ENCODE peak calls at places on chromosomes 6 and 20, in eight cellular contexts. One of them, this sample, is unnamed.
A peak's percentile ranks its signal among the peaks of the same experiment; 100 is the strongest.

GRCh38 chr6:97876711-97877110 is 593.7 kb upstream of the MMS22L start:
- DNase-seq in IMR-90: no peak
- DNase-seq in CD8-positive, alpha-beta T cell: no peak
- DNase-seq in neural progenitor cell: no peak
- DNase-seq in aorta: no peak
- DNase-seq in heart left ventricle: no peak
- DNase-seq in body of pancreas: no peak
- DNase-seq in HCT116: no peak
- DNase-seq in this sample: no peak

GRCh38 chr6:137870744-137871247 is 3.7 kb downstream of the TNFAIP3 start:
- DNase-seq in IMR-90: peak; percentile 31
- DNase-seq in aorta: no peak
- DNase-seq in heart left ventricle: no peak
- DNase-seq in body of pancreas: no peak
- DNase-seq in HCT116: no peak
- DNase-seq in CD8-positive, alpha-beta T cell: peak; percentile 43
- DNase-seq in neural progenitor cell: peak; percentile 65
- DNase-seq in this sample: no peak

GRCh38 chr6:155143610-155144106 is 120.2 kb upstream of the CLDN20 start:
- DNase-seq in HCT116: no peak
- DNase-seq in neural progenitor cell: peak; percentile 9
- DNase-seq in body of pancreas: no peak
- DNase-seq in aorta: no peak
- DNase-seq in CD8-positive, alpha-beta T cell: no peak
- DNase-seq in heart left ventricle: no peak
- DNase-seq in IMR-90: no peak
- DNase-seq in this sample: no peak

GRCh38 chr6:15184441-15184861 is 61.4 kb upstream of the JARID2 start:
- DNase-seq in CD8-positive, alpha-beta T cell: no peak
- DNase-seq in IMR-90: no peak
- DNase-seq in heart left ventricle: no peak
- DNase-seq in body of pancreas: no peak
- DNase-seq in neural progenitor cell: no peak
- DNase-seq in aorta: no peak
- DNase-seq in HCT116: no peak
- DNase-seq in this sample: no peak

GRCh38 chr6:3610206-3610605 is 141.3 kb downstream of the PXDC1 start:
- DNase-seq in body of pancreas: no peak
- DNase-seq in CD8-positive, alpha-beta T cell: no peak
- DNase-seq in neural progenitor cell: no peak
- DNase-seq in heart left ventricle: no peak
- DNase-seq in HCT116: no peak
- DNase-seq in IMR-90: peak; percentile 64
- DNase-seq in aorta: no peak
- DNase-seq in this sample: no peak

GRCh38 chr6:117237561-117237960 is 27.8 kb upstream of the VGLL2 start:
- DNase-seq in heart left ventricle: no peak
- DNase-seq in CD8-positive, alpha-beta T cell: no peak
- DNase-seq in IMR-90: no peak
- DNase-seq in aorta: no peak
- DNase-seq in neural progenitor cell: no peak
- DNase-seq in HCT116: no peak
- DNase-seq in body of pancreas: no peak
- DNase-seq in this sample: no peak

GRCh38 chr6:50539441-50539840 is 173.9 kb upstream of the TFAP2D start:
- DNase-seq in heart left ventricle: no peak
- DNase-seq in body of pancreas: no peak
- DNase-seq in CD8-positive, alpha-beta T cell: no peak
- DNase-seq in HCT116: no peak
- DNase-seq in neural progenitor cell: no peak
- DNase-seq in IMR-90: no peak
- DNase-seq in aorta: no peak
- DNase-seq in this sample: no peak

GRCh38 chr20:25054995-25055629 is 2.8 kb downstream of the ACSS1 start:
- DNase-seq in CD8-positive, alpha-beta T cell: no peak
- DNase-seq in body of pancreas: no peak
- DNase-seq in heart left ventricle: peak; percentile 27
- DNase-seq in HCT116: no peak
- DNase-seq in IMR-90: peak; percentile 13
- DNase-seq in aorta: no peak
- DNase-seq in neural progenitor cell: no peak
- DNase-seq in this sample: no peak

GRCh38 chr6:17574871-17575560 is 25.1 kb upstream of the FAM8A1 start:
- DNase-seq in neural progenitor cell: no peak
- DNase-seq in heart left ventricle: no peak
- DNase-seq in IMR-90: peak; percentile 93
- DNase-seq in CD8-positive, alpha-beta T cell: no peak
- DNase-seq in HCT116: no peak
- DNase-seq in body of pancreas: no peak
- DNase-seq in aorta: no peak
- DNase-seq in this sample: no peak

GRCh38 chr6:105022416-105022815 is 65.5 kb downstream of the LIN28B start:
- DNase-seq in heart left ventricle: no peak
- DNase-seq in neural progenitor cell: peak; percentile 8
- DNase-seq in body of pancreas: no peak
- DNase-seq in CD8-positive, alpha-beta T cell: no peak
- DNase-seq in IMR-90: no peak
- DNase-seq in HCT116: no peak
- DNase-seq in aorta: no peak
- DNase-seq in this sample: no peak

GRCh38 chr20:54643761-54644160 is 168.4 kb downstream of the DOK5 start:
- DNase-seq in heart left ventricle: peak; percentile 30
- DNase-seq in neural progenitor cell: no peak
- DNase-seq in body of pancreas: peak; percentile 56
- DNase-seq in IMR-90: peak; percentile 73
- DNase-seq in aorta: peak; percentile 71
- DNase-seq in HCT116: no peak
- DNase-seq in CD8-positive, alpha-beta T cell: no peak
- DNase-seq in this sample: no peak

GRCh38 chr6:88679841-88680240 is 283.6 kb downstream of the RNGTT start:
- DNase-seq in aorta: no peak
- DNase-seq in body of pancreas: no peak
- DNase-seq in neural progenitor cell: no peak
- DNase-seq in HCT116: no peak
- DNase-seq in IMR-90: no peak
- DNase-seq in CD8-positive, alpha-beta T cell: no peak
- DNase-seq in heart left ventricle: no peak
- DNase-seq in this sample: no peak

GRCh38 chr6:36375644-36376155 is 11.8 kb downstream of the ETV7 start:
- DNase-seq in IMR-90: no peak
- DNase-seq in aorta: no peak
- DNase-seq in HCT116: no peak
- DNase-seq in CD8-positive, alpha-beta T cell: no peak
- DNase-seq in heart left ventricle: no peak
- DNase-seq in body of pancreas: no peak
- DNase-seq in neural progenitor cell: no peak
- DNase-seq in this sample: no peak

GRCh38 chr6:36373368-36374009 is 14.0 kb downstream of the ETV7 start:
- DNase-seq in IMR-90: no peak
- DNase-seq in heart left ventricle: no peak
- DNase-seq in CD8-positive, alpha-beta T cell: no peak
- DNase-seq in aorta: no peak
- DNase-seq in neural progenitor cell: no peak
- DNase-seq in HCT116: no peak
- DNase-seq in body of pancreas: no peak
- DNase-seq in this sample: no peak

GRCh38 chr6:36374194-36374593 is 13.3 kb downstream of the ETV7 start:
- DNase-seq in CD8-positive, alpha-beta T cell: no peak
- DNase-seq in HCT116: no peak
- DNase-seq in body of pancreas: no peak
- DNase-seq in aorta: no peak
- DNase-seq in IMR-90: no peak
- DNase-seq in heart left ventricle: no peak
- DNase-seq in neural progenitor cell: no peak
- DNase-seq in this sample: no peak

GRCh38 chr6:36376183-36376582 is 11.3 kb downstream of the ETV7 start:
- DNase-seq in CD8-positive, alpha-beta T cell: no peak
- DNase-seq in IMR-90: no peak
- DNase-seq in body of pancreas: no peak
- DNase-seq in HCT116: no peak
- DNase-seq in aorta: no peak
- DNase-seq in heart left ventricle: no peak
- DNase-seq in neural progenitor cell: no peak
- DNase-seq in this sample: no peak

GRCh38 chr6:36374956-36375355 is 12.5 kb downstream of the ETV7 start:
- DNase-seq in neural progenitor cell: no peak
- DNase-seq in aorta: no peak
- DNase-seq in CD8-positive, alpha-beta T cell: no peak
- DNase-seq in heart left ventricle: no peak
- DNase-seq in body of pancreas: no peak
- DNase-seq in IMR-90: no peak
- DNase-seq in HCT116: no peak
- DNase-seq in this sample: no peak
- H3K9me3 ChIP-seq in neural progenitor cell: no peaks in the 10 kb centered on the region
- H3K9me3 ChIP-seq in aorta: no peaks in the 10 kb centered on the region
- H3K9me3 ChIP-seq in CD8-positive, alpha-beta T cell: no peaks in the 10 kb centered on the region
- H3K9me3 ChIP-seq in heart left ventricle: no peaks in the 10 kb centered on the region
- H3K9me3 ChIP-seq in body of pancreas: no peaks in the 10 kb centered on the region
- H3K9me3 ChIP-seq in IMR-90: no peaks in the 10 kb centered on the region
- H3K9me3 ChIP-seq in HCT116: no peaks in the 10 kb centered on the region
- H3K9me3 ChIP-seq in this sample: no peaks in the 10 kb centered on the region

GRCh38 chr6:170149681-170150589 is 140.9 kb downstream of the DLL1 start:
- DNase-seq in HCT116: no peak
- DNase-seq in body of pancreas: no peak
- DNase-seq in CD8-positive, alpha-beta T cell: no peak
- DNase-seq in aorta: peak; percentile 33
- DNase-seq in neural progenitor cell: no peak
- DNase-seq in heart left ventricle: peak; percentile 13
- DNase-seq in IMR-90: no peak
- DNase-seq in this sample: no peak
- H3K9me3 ChIP-seq in HCT116: no peaks in the 10 kb centered on the region
- H3K9me3 ChIP-seq in body of pancreas: no peaks in the 10 kb centered on the region
- H3K9me3 ChIP-seq in CD8-positive, alpha-beta T cell: no peaks in the 10 kb centered on the region
- H3K9me3 ChIP-seq in aorta: no peaks in the 10 kb centered on the region
- H3K9me3 ChIP-seq in neural progenitor cell: no peaks in the 10 kb centered on the region
- H3K9me3 ChIP-seq in heart left ventricle: no peaks in the 10 kb centered on the region
- H3K9me3 ChIP-seq in IMR-90: peaks cover 24% of the 10 kb centered on the region
- H3K9me3 ChIP-seq in this sample: no peaks in the 10 kb centered on the region

GRCh38 chr6:21871831-21872230 is 278.3 kb downstream of the SOX4 start:
- DNase-seq in heart left ventricle: no peak
- DNase-seq in CD8-positive, alpha-beta T cell: no peak
- DNase-seq in aorta: no peak
- DNase-seq in neural progenitor cell: no peak
- DNase-seq in IMR-90: no peak
- DNase-seq in body of pancreas: no peak
- DNase-seq in HCT116: no peak
- DNase-seq in this sample: no peak

GRCh38 chr6:21870071-21870729 is 276.6 kb downstream of the SOX4 start:
- DNase-seq in heart left ventricle: no peak
- DNase-seq in aorta: no peak
- DNase-seq in neural progenitor cell: no peak
- DNase-seq in IMR-90: no peak
- DNase-seq in CD8-positive, alpha-beta T cell: no peak
- DNase-seq in HCT116: no peak
- DNase-seq in body of pancreas: no peak
- DNase-seq in this sample: no peak

GRCh38 chr6:21869085-21869771 is 275.7 kb downstream of the SOX4 start:
- DNase-seq in CD8-positive, alpha-beta T cell: no peak
- DNase-seq in heart left ventricle: no peak
- DNase-seq in neural progenitor cell: no peak
- DNase-seq in HCT116: no peak
- DNase-seq in aorta: no peak
- DNase-seq in body of pancreas: no peak
- DNase-seq in IMR-90: no peak
- DNase-seq in this sample: no peak

GRCh38 chr6:21873562-21873961 is 280.0 kb downstream of the SOX4 start:
- DNase-seq in aorta: peak; percentile 68
- DNase-seq in heart left ventricle: peak; percentile 50
- DNase-seq in neural progenitor cell: no peak
- DNase-seq in HCT116: no peak
- DNase-seq in IMR-90: peak; percentile 96
- DNase-seq in CD8-positive, alpha-beta T cell: no peak
- DNase-seq in body of pancreas: peak; percentile 16
- DNase-seq in this sample: no peak

GRCh38 chr6:21874372-21874771 is 280.8 kb downstream of the SOX4 start:
- DNase-seq in HCT116: no peak
- DNase-seq in heart left ventricle: no peak
- DNase-seq in neural progenitor cell: no peak
- DNase-seq in aorta: no peak
- DNase-seq in body of pancreas: no peak
- DNase-seq in IMR-90: no peak
- DNase-seq in CD8-positive, alpha-beta T cell: no peak
- DNase-seq in this sample: no peak
- H3K9me3 ChIP-seq in HCT116: no peaks in the 10 kb centered on the region
- H3K9me3 ChIP-seq in heart left ventricle: no peaks in the 10 kb centered on the region
- H3K9me3 ChIP-seq in neural progenitor cell: no peaks in the 10 kb centered on the region
- H3K9me3 ChIP-seq in aorta: no peaks in the 10 kb centered on the region
- H3K9me3 ChIP-seq in body of pancreas: no peaks in the 10 kb centered on the region
- H3K9me3 ChIP-seq in IMR-90: no peaks in the 10 kb centered on the region
- H3K9me3 ChIP-seq in CD8-positive, alpha-beta T cell: no peaks in the 10 kb centered on the region
- H3K9me3 ChIP-seq in this sample: no peaks in the 10 kb centered on the region

DNA sequence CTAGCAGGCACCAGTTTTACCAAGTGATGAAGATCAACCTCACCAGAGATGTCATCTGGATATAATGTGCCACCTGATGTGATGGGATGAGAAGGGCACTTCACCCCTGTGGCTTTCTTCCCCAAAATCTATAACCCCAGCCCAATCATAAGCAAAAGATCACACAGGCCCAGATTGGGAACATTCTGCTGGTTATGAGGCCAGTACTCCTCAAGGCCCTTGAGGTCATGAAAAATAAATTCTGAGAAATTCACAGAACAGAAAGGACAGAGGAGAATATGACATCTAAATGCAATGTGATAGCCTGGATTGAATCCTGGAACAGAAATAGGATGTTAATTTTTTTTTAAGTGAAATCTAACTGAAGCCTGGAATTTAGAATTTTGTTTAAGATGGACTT is 243.5 kb downstream of the CBLN4 start:
- DNase-seq in IMR-90: no peak
- DNase-seq in CD8-positive, alpha-beta T cell: no peak
- DNase-seq in HCT116: no peak
- DNase-seq in neural progenitor cell: no peak
- DNase-seq in body of pancreas: no peak
- DNase-seq in aorta: no peak
- DNase-seq in heart left ventricle: no peak
- DNase-seq in this sample: no peak
- H3K9me3 ChIP-seq in IMR-90: peaks cover 20% of the 10 kb centered on the region
- H3K9me3 ChIP-seq in CD8-positive, alpha-beta T cell: no peaks in the 10 kb centered on the region
- H3K9me3 ChIP-seq in HCT116: peaks cover 26% of the 10 kb centered on the region
- H3K9me3 ChIP-seq in neural progenitor cell: no peaks in the 10 kb centered on the region
- H3K9me3 ChIP-seq in body of pancreas: no peaks in the 10 kb centered on the region
- H3K9me3 ChIP-seq in aorta: no peaks in the 10 kb centered on the region
- H3K9me3 ChIP-seq in heart left ventricle: no peaks in the 10 kb centered on the region
- H3K9me3 ChIP-seq in this sample: no peaks in the 10 kb centered on the region

GRCh38 chr6:140192018-140192417 is 817.6 kb upstream of the CITED2 start:
- DNase-seq in heart left ventricle: no peak
- DNase-seq in IMR-90: no peak
- DNase-seq in neural progenitor cell: no peak
- DNase-seq in HCT116: no peak
- DNase-seq in body of pancreas: no peak
- DNase-seq in aorta: no peak
- DNase-seq in CD8-positive, alpha-beta T cell: no peak
- DNase-seq in this sample: no peak
- H3K9me3 ChIP-seq in heart left ventricle: peaks cover 49% of the 10 kb centered on the region
- H3K9me3 ChIP-seq in IMR-90: peaks cover 10% of the 10 kb centered on the region
- H3K9me3 ChIP-seq in neural progenitor cell: peaks cover 18% of the 10 kb centered on the region
- H3K9me3 ChIP-seq in HCT116: no peaks in the 10 kb centered on the region
- H3K9me3 ChIP-seq in body of pancreas: no peaks in the 10 kb centered on the region
- H3K9me3 ChIP-seq in aorta: peaks cover 3% of the 10 kb centered on the region
- H3K9me3 ChIP-seq in CD8-positive, alpha-beta T cell: no peaks in the 10 kb centered on the region
- H3K9me3 ChIP-seq in this sample: peaks cover 6% of the 10 kb centered on the region

This sample was measured in T-helper 17 cell.